ENCODE peak calls at places on chromosomes 4 and X, in six cellular contexts. One of them, this sample, is unnamed.

GRCh38 chr4:102867278-102868152 is 1.3 kb upstream of the CISD2 start:
- DNase-seq in GM23338: no peak
- DNase-seq in OCI-LY7: peak; percentile 50
- DNase-seq in Karpas-422: peak; percentile 66
- DNase-seq in neural progenitor cell: no peak
- DNase-seq in A549: peak; percentile 19
- DNase-seq in this sample: no peak

GRCh38 chr4:102994803-102995202 is 24.7 kb downstream of the SLC9B1 start:
- DNase-seq in OCI-LY7: no peak
- DNase-seq in A549: no peak
- DNase-seq in GM23338: no peak
- DNase-seq in neural progenitor cell: no peak
- DNase-seq in Karpas-422: no peak
- DNase-seq in this sample: no peak

GRCh38 chr4:15550491-15550890 is 80.8 kb downstream of the CC2D2A start:
- DNase-seq in neural progenitor cell: no peak
- DNase-seq in Karpas-422: no peak
- DNase-seq in GM23338: no peak
- DNase-seq in A549: no peak
- DNase-seq in OCI-LY7: no peak
- DNase-seq in this sample: no peak

GRCh38 chr4:138235419-138235952 is 6.7 kb downstream of the SLC7A11 start:
- DNase-seq in GM23338: no peak
- DNase-seq in Karpas-422: no peak
- DNase-seq in OCI-LY7: no peak
- DNase-seq in neural progenitor cell: no peak
- DNase-seq in A549: peak; percentile 90
- DNase-seq in this sample: peak; percentile 15

GRCh38 chr4:173185832-173186545 is 17.4 kb downstream of the GALNT7 start:
- DNase-seq in GM23338: no peak
- DNase-seq in OCI-LY7: no peak
- DNase-seq in Karpas-422: peak; percentile 56
- DNase-seq in A549: peak; percentile 18
- DNase-seq in neural progenitor cell: no peak
- DNase-seq in this sample: no peak

GRCh38 chrX:69082753-69083150 is 82.5 kb downstream of the PJA1 start:
- DNase-seq in GM23338: no peak
- DNase-seq in A549: no peak
- DNase-seq in neural progenitor cell: no peak
- DNase-seq in OCI-LY7: no peak
- DNase-seq in Karpas-422: no peak
- DNase-seq in this sample: no peak

GRCh38 chr4:25437951-25438350 is 60.9 kb downstream of the ANAPC4 start:
- DNase-seq in GM23338: no peak
- DNase-seq in Karpas-422: no peak
- DNase-seq in A549: no peak
- DNase-seq in neural progenitor cell: no peak
- DNase-seq in OCI-LY7: no peak
- DNase-seq in this sample: no peak

GRCh38 chr4:144734522-144734921 is 88.6 kb downstream of the HHIP start:
- DNase-seq in Karpas-422: no peak
- DNase-seq in GM23338: peak; percentile 33
- DNase-seq in OCI-LY7: no peak
- DNase-seq in neural progenitor cell: peak; percentile 31
- DNase-seq in A549: no peak
- DNase-seq in this sample: no peak

GRCh38 chr4:78721739-78722138 is 54.4 kb upstream of the BMP2K start:
- DNase-seq in neural progenitor cell: no peak
- DNase-seq in A549: no peak
- DNase-seq in Karpas-422: no peak
- DNase-seq in OCI-LY7: no peak
- DNase-seq in GM23338: peak; percentile 30
- DNase-seq in this sample: no peak
- H3K4me2 ChIP-seq in neural progenitor cell: no peak overlapping the region
- H3K4me2 ChIP-seq in A549: no peak overlapping the region
- H3K4me2 ChIP-seq in Karpas-422: no peak overlapping the region
- H3K4me2 ChIP-seq in OCI-LY7: peak overlapping the region; percentile 31
- H3K4me2 ChIP-seq in GM23338: peak overlapping the region; percentile 56
- H3K4me2 ChIP-seq in this sample: no peak overlapping the region

DNA sequence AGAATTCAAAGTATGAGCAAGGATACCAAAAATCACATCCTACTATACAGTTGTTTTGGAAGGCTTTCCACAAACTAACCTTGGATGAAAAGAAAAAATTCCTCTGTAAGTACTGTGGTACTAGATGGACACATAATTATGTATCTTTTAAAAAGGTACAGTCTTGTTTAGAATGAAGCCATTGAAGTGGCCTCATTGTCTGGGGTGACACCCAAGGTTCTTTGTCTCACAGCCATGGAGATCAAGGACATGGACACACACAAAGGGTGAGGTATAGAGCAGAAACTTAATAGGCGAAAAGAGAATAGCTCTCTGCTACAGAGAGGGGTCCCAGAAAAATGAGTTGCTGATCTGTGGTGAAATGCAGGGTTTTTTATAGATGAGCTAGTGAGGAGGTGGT is 16.8 kb upstream of the HERC5 start:
- DNase-seq in OCI-LY7: no peak
- DNase-seq in GM23338: no peak
- DNase-seq in neural progenitor cell: no peak
- DNase-seq in A549: no peak
- DNase-seq in Karpas-422: no peak
- DNase-seq in this sample: no peak
- H3K4me2 ChIP-seq in OCI-LY7: no peak overlapping the region
- H3K4me2 ChIP-seq in GM23338: peak overlapping the region; percentile 0
- H3K4me2 ChIP-seq in neural progenitor cell: no peak overlapping the region
- H3K4me2 ChIP-seq in A549: no peak overlapping the region
- H3K4me2 ChIP-seq in Karpas-422: no peak overlapping the region
- H3K4me2 ChIP-seq in this sample: no peak overlapping the region

DNA sequence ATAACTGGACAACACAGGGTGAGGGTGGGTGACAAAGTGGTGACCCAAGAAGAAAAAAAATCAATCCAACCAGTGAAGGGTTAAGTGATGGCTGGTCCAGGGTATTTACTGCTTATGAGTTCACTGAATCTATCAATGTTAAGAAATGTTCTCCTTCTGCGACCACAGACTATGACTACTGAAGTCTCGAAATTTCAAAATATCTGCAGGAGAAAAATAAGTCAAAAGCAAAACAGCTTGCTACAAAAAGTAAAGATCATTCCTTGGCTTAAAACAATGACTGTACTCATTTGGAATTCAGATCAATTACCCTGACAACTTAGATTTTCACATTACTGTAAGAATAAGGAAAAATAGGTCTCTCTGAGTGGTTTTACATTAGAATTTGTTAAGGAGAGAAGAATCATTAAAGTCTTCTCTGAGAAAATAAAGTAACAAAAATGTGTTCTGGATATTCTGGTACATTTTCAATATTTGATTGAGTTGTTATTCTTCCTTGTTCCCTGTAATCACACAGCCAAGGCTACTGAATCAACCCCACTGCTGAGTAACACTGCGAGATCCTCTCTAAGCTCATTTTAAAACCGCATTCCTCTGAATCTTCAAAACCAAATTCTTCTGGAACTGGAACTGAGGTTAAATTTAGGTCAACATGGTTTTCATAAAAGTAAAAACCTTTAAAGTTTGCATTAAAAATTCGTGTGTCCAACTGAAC is 22.7 kb downstream of the SMPX start:
- DNase-seq in GM23338: no peak
- DNase-seq in OCI-LY7: no peak
- DNase-seq in Karpas-422: no peak
- DNase-seq in neural progenitor cell: no peak
- DNase-seq in A549: no peak
- DNase-seq in this sample: no peak
- H3K4me2 ChIP-seq in GM23338: no peak overlapping the region
- H3K4me2 ChIP-seq in OCI-LY7: no peak overlapping the region
- H3K4me2 ChIP-seq in Karpas-422: no peak overlapping the region
- H3K4me2 ChIP-seq in neural progenitor cell: no peak overlapping the region
- H3K4me2 ChIP-seq in A549: no peak overlapping the region
- H3K4me2 ChIP-seq in this sample: no peak overlapping the region

DNA sequence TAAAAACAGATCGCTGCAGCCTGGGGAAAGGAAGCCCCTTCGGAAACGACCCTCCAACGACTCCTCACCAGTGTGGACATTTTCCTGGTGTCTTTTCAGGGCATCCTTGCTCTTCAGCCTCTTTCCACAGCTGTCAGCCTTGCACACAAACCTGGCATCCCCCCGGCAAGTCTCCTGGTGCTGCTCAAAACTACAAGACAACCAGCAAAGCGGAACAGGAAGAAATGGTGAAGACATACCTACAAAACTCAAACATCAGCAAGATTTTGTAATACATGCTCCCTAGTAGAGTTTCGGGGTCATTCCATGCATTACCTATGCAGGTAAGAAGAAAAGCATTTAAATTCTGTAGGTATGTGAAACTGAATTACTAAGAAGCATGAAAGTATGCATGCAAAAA is 106.1 kb downstream of the PRDM5 start:
- DNase-seq in OCI-LY7: no peak
- DNase-seq in Karpas-422: no peak
- DNase-seq in GM23338: no peak
- DNase-seq in A549: no peak
- DNase-seq in neural progenitor cell: no peak
- DNase-seq in this sample: no peak
- H3K4me2 ChIP-seq in OCI-LY7: peak overlapping the region; percentile 28
- H3K4me2 ChIP-seq in Karpas-422: peak overlapping the region; percentile 58
- H3K4me2 ChIP-seq in GM23338: no peak overlapping the region
- H3K4me2 ChIP-seq in A549: no peak overlapping the region
- H3K4me2 ChIP-seq in neural progenitor cell: no peak overlapping the region
- H3K4me2 ChIP-seq in this sample: no peak overlapping the region